ENCODE peak calls at places on chromosomes 3 and 15, in ten cellular contexts. L, K, P, M, T, R, E, B, F and C are unnamed samples.

GRCh38 chr15:50315814-50316630 is 39.0 kb downstream of the GABPB1 start:
- DNase-seq in P (peak; percentile 55), M (no peak), T (peak; percentile 40), F (no peak), R (peak; percentile 45), E (peak; percentile 72), L (no peak), B (peak; percentile 62), K (no peak), C (no peak)

GRCh38 chr3:142027713-142028112 is 121.6 kb downstream of the TFDP2 start:
- DNase-seq in F (no peak), K (peak; percentile 41), M (no peak), E (peak; percentile 49), T (peak; percentile 58), B (peak; percentile 44), P (peak; percentile 75), R (peak; percentile 22), L (peak; percentile 24), C (peak; percentile 81)

GRCh38 chr3:141796436-141797166 is 33.4 kb downstream of the GRK7 start:
- DNase-seq in B (no peak), K (peak; percentile 47), F (no peak), R (peak; percentile 91), M (no peak), L (peak; percentile 28), E (peak; percentile 57), P (no peak), T (peak; percentile 85), C (peak; percentile 71)

GRCh38 chr3:71658131-71658530 is 67.1 kb downstream of the EIF4E3 start:
- DNase-seq in M (peak; percentile 80), P (peak; percentile 87), B (peak; percentile 97), F (peak; percentile 85), L (peak; percentile 96), R (no peak), K (peak; percentile 72), T (peak; percentile 71), E (peak; percentile 69), C (no peak)

GRCh38 chr3:150370129-150370602 is 37.9 kb upstream of the TSC22D2 start:
- DNase-seq in R (no peak), P (peak; percentile 97), T (peak; percentile 98), M (peak; percentile 61), K (peak; percentile 39), B (peak; percentile 96), F (peak; percentile 73), E (peak; percentile 96), L (peak; percentile 24), C (peak; percentile 90)

GRCh38 chr15:38148476-38148875 is 104.2 kb upstream of the SPRED1 start:
- DNase-seq in B (no peak), L (no peak), E (no peak), F (no peak), P (no peak), T (peak; percentile 26), K (no peak), M (no peak), R (no peak), C (no peak)

GRCh38 chr3:192130534-192131132 is 596.7 kb downstream of the FGF12 start:
- DNase-seq in F (peak; percentile 13), M (peak; percentile 45), E (peak; percentile 54), T (peak; percentile 52), R (peak; percentile 84), B (peak; percentile 66), L (peak; percentile 21), K (peak; percentile 47), P (peak; percentile 53), C (peak; percentile 54)

GRCh38 chr15:67103869-67104268 is 38.5 kb downstream of the SMAD3 start:
- DNase-seq in P (no peak), E (no peak), R (no peak), L (no peak), M (no peak), T (no peak), F (no peak), B (no peak), K (no peak), C (no peak)

GRCh38 chr3:67018789-67019525 is 20.9 kb downstream of the KBTBD8 start:
- DNase-seq in R (no peak), M (no peak), F (no peak), E (peak; percentile 26), P (peak; percentile 2), K (no peak), L (no peak), B (no peak), T (no peak), C (no peak)

DNA sequence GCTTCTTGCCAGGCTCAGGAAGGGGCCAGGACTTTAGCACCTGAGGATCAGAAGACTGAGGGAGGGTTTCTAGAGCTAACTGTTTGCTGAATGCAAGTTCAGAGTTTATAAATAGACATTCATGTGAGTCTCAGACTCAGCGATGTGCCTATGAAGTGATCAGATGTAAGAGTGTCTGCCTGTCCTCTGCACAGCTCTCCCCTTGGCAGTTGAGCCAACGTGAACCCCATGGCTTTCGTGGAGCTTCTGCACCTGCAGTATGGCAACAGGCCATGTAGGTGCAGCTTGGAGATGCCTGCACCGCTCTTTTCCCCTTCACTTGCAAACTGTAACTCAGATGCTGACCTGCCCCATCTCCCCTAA is 141.9 kb downstream of the CHDH start:
- DNase-seq in B (no peak), L (peak; percentile 4), E (no peak), T (no peak), K (no peak), F (no peak), R (peak; percentile 45), P (no peak), M (no peak), C (no peak)
- H3K27me3 ChIP-seq in B (peaks cover 68% of the 10 kb centered on the region), L (no peaks in the 10 kb centered on the region), E (no peaks in the 10 kb centered on the region), T (no peaks in the 10 kb centered on the region), K (no peaks in the 10 kb centered on the region), F (no peaks in the 10 kb centered on the region), R (no peaks in the 10 kb centered on the region), P (no peaks in the 10 kb centered on the region), M (no peaks in the 10 kb centered on the region), C (no peaks in the 10 kb centered on the region)

DNA sequence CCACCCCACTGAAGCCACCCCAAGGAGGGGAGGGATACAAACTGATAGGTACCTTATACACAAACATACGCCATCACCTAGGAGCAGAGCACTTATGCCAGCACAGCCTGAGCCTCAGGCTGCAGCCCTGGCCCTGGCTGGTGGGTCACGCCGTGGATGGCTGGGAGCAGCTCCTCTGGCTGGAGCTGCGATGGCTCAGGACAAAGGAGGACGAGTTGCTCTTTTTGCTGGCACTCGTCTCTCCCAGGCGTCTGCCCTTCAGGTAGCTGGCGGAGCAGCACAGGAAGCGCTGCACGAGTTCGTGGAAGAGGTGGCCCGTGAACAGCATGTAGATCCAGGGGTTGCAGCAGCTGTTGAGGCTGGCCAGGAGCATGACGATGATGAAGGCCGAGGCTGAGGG is 16.6 kb downstream of the OXTR start:
- DNase-seq in F (no peak), E (no peak), M (no peak), L (no peak), R (no peak), T (no peak), B (no peak), P (no peak), K (no peak), C (no peak)
- H3K36me3 ChIP-seq in F (no peaks in the 10 kb centered on the region), E (no peaks in the 10 kb centered on the region), M (no peaks in the 10 kb centered on the region), L (no peaks in the 10 kb centered on the region), R (no peaks in the 10 kb centered on the region), T (peaks cover 1% of the 10 kb centered on the region), B (peaks cover 2% of the 10 kb centered on the region), P (no peaks in the 10 kb centered on the region), K (no peaks in the 10 kb centered on the region), C (peaks cover 25% of the 10 kb centered on the region)

GRCh38 chr3:188904670-188905069 is 267.1 kb upstream of the TPRG1 start:
- DNase-seq in K (no peak), E (peak; percentile 80), B (no peak), F (no peak), P (peak; percentile 37), M (no peak), L (no peak), R (no peak), T (peak; percentile 74), C (no peak)

GRCh38 chr3:188901126-188901525 is 270.6 kb upstream of the TPRG1 start:
- DNase-seq in E (peak; percentile 51), P (peak; percentile 48), R (no peak), L (no peak), M (no peak), F (no peak), B (no peak), T (peak; percentile 65), K (no peak), C (no peak)

GRCh38 chr3:188900421-188900941 is 271.3 kb upstream of the TPRG1 start:
- DNase-seq in L (no peak), F (no peak), E (peak; percentile 83), K (no peak), R (no peak), P (peak; percentile 93), T (peak; percentile 94), B (peak; percentile 82), M (no peak), C (no peak)

GRCh38 chr3:188899887-188900286 is 271.9 kb upstream of the TPRG1 start:
- DNase-seq in F (no peak), B (no peak), R (no peak), M (no peak), K (no peak), L (no peak), P (peak; percentile 56), E (no peak), T (peak; percentile 43), C (no peak)

DNA sequence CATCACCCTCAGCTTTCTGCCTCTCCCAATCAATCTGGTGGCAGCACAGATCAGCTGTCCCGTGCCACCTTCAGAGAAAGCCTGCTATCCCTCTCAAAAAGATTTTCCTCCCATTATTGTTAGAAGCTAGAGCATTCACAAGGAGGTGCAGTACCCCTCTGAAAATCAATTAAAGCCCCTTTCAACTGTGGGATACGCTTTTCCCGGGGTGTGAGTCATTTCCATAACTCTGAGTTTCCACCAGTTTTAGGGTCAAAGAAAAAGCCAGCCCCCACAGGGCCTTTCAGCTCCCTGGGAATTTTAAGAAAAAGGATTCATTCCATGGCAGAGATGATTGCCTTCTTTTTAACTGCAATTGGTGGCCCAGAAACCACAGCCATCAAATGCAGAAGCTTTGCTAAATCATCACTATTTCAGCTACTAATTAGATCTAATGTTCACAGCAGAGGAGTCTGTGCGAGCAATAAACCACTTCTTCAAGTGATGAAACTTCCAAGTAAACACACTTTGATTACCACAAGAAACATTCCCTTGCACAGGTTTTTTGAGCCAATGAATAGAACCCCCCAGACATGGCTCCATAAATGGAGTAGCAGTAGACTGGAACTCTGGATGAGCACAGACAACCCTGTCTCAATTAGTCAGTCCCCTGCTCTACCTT is 270.0 kb upstream of the TPRG1 start:
- DNase-seq in L (no peak), F (no peak), B (no peak), P (no peak), E (no peak), T (peak; percentile 57), R (no peak), M (no peak), K (no peak), C (no peak)
- H3K27me3 ChIP-seq in L (no peaks in the 10 kb centered on the region), F (no peaks in the 10 kb centered on the region), B (no peaks in the 10 kb centered on the region), P (no peaks in the 10 kb centered on the region), E (no peaks in the 10 kb centered on the region), T (no peaks in the 10 kb centered on the region), R (no peaks in the 10 kb centered on the region), M (no peaks in the 10 kb centered on the region), K (no peaks in the 10 kb centered on the region), C (no peaks in the 10 kb centered on the region)

DNA sequence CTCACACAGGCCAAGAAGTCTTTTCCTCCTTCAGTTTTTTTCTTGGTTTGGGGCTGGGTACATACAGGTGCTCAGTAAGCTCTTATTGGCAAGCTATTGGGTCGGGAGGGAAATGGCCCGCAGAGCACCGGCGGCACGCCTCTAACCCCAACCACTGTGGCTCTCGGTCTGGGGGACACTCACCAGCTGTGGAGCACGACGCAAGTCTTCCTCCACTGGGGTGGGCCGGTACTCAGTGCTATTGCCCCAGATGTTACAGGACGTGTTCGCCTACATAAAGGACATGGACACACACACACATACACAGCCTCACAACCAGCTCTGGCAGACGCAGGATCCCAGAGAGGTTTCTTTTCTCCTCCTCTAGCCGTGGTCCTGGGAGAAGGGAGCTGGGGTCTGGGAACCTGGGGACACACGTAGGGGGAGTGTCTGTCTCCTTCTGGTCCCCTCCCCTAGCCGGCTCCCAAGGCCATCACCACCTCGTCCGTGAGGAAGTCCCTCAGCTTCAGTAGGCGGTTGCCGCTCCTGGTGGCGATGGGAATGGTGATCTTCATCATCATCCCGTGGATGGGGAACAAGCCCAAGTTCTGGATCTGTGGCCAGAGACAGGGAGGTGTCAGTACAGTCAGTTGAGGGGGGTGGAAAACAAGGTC is 33.4 kb downstream of the FEM1B start:
- DNase-seq in M (no peak), F (peak; percentile 18), P (no peak), L (no peak), T (no peak), E (no peak), R (no peak), B (no peak), K (no peak), C (no peak)
- H3K36me3 ChIP-seq in M (no peaks in the 10 kb centered on the region), F (no peaks in the 10 kb centered on the region), P (no peaks in the 10 kb centered on the region), L (no peaks in the 10 kb centered on the region), T (no peaks in the 10 kb centered on the region), E (no peaks in the 10 kb centered on the region), R (no peaks in the 10 kb centered on the region), B (no peaks in the 10 kb centered on the region), K (no peaks in the 10 kb centered on the region), C (no peaks in the 10 kb centered on the region)